ENCODE peak calls at places on chromosome X, in nine cellular contexts. E is T-cell; D is ELR; J is AG20443; Q is fibroblast of mammary gland; P is activated T-cell treated with anti-CD3 and anti-CD28 coated beads, Interleukin-2, amount 50 U/mL, for 1 hour; O is neural crest cell; N is pulmonary artery endothelial cell; U is astrocyte of the hippocampus. Y is an unnamed sample.

GRCh38 chrX:47802589-47802988 is 34.1 kb upstream of the ZNF81 start:
- DNase-seq in E (no peak), O (no peak), J (no peak), N (no peak), Q (peak), U (no peak), P (no peak), D (peak), Y (peak)

GRCh38 chrX:96752776-96753175 is 68.1 kb downstream of the DIAPH2 start:
- DNase-seq in Q (no peak), D (no peak), J (no peak), N (no peak), P (no peak), O (no peak), U (peak), E (no peak), Y (no peak)

GRCh38 chrX:124395145-124395858 is 48.9 kb downstream of the SH2D1A start:
- DNase-seq in U (no peak), N (no peak), E (no peak), D (no peak), P (no peak), Q (no peak), O (no peak), J (no peak), Y (no peak)

GRCh38 chrX:47196098-47196497 is 2.5 kb downstream of the UBA1 start:
- DNase-seq in N (no peak), O (no peak), D (no peak), J (no peak), U (no peak), Q (no peak), P (no peak), E (no peak), Y (no peak)

GRCh38 chrX:123188081-123188480 is 4.0 kb downstream of the GRIA3 start:
- DNase-seq in J (peak), Q (peak), E (no peak), O (no peak), P (no peak), U (peak), D (no peak), N (no peak), Y (no peak)

GRCh38 chrX:4675686-4676300 is 962.3 kb upstream of the PRKX start:
- DNase-seq in Q (no peak), N (no peak), J (no peak), P (no peak), U (no peak), O (no peak), E (no peak), D (no peak), Y (no peak)

GRCh38 chrX:108541286-108541685 is 101.6 kb downstream of the COL4A5 start:
- DNase-seq in P (no peak), U (no peak), Q (no peak), N (no peak), O (no peak), E (no peak), D (no peak), J (no peak), Y (no peak)

GRCh38 chrX:13092455-13092941 is 48.1 kb upstream of the FAM9C start:
- DNase-seq in E (peak), Q (no peak), J (no peak), D (no peak), O (no peak), U (no peak), N (no peak), P (peak), Y (no peak)

GRCh38 chrX:10519761-10520160 is 100.6 kb downstream of the MID1 start:
- DNase-seq in U (no peak), N (no peak), D (no peak), J (peak), P (no peak), E (no peak), O (no peak), Q (no peak), Y (no peak)

GRCh38 chrX:41468647-41469323 is 21.6 kb downstream of the NYX start:
- DNase-seq in J (no peak), Q (peak), N (no peak), O (no peak), P (no peak), E (no peak), D (no peak), U (no peak), Y (peak)

GRCh38 chrX:150449313-150449712 is 86.2 kb downstream of the MAMLD1 start:
- DNase-seq in P (no peak), D (no peak), U (no peak), N (no peak), O (no peak), E (no peak), Q (no peak), J (no peak), Y (no peak)

GRCh38 chrX:120604359-120604782 is 470 bp downstream of the MCTS1 start:
- DNase-seq in N (no peak), E (peak), D (peak), P (peak), U (no peak), J (peak), O (no peak), Q (peak), Y (peak)

GRCh38 chrX:47030339-47030738 is 47.9 kb upstream of the RGN start:
- DNase-seq in Q (peak), E (no peak), P (no peak), J (peak), D (peak), N (peak), O (peak), U (peak), Y (peak)

GRCh38 chrX:50680990-50681389 is 133.0 kb downstream of the SHROOM4 start:
- DNase-seq in N (no peak), E (no peak), O (no peak), P (no peak), Q (no peak), J (no peak), U (no peak), D (no peak), Y (no peak)

GRCh38 chrX:143648705-143649104 is 12.8 kb upstream of the SLITRK4 start:
- DNase-seq in U (no peak), D (peak), Q (no peak), N (no peak), J (no peak), P (no peak), O (peak), E (no peak), Y (peak)

GRCh38 chrX:120015145-120016067 is 62.1 kb downstream of the RHOXF2B start:
- DNase-seq in P (no peak), O (no peak), U (no peak), E (no peak), D (no peak), N (no peak), Q (no peak), J (no peak), Y (no peak)

GRCh38 chrX:65707153-65707552 is 39.7 kb downstream of the MSN start:
- DNase-seq in P (no peak), Q (no peak), D (no peak), U (no peak), O (no peak), J (no peak), N (no peak), E (no peak), Y (peak)

GRCh38 chrX:119468930-119469635 is 839 bp downstream of the SLC25A5 start:
- DNase-seq in O (peak), Q (peak), U (peak), N (peak), E (peak), J (peak), P (peak), D (peak), Y (peak)

GRCh38 chrX:14027511-14028019 is 2.1 kb downstream of the GEMIN8 start:
- DNase-seq in E (no peak), J (no peak), U (peak), Q (peak), P (no peak), D (peak), N (peak), O (no peak), Y (peak)

GRCh38 chrX:50111762-50112161 is 89.0 kb downstream of the AKAP4 start:
- DNase-seq in Q (no peak), U (no peak), J (no peak), O (no peak), P (no peak), E (no peak), N (no peak), D (no peak), Y (no peak)

GRCh38 chrX:51954592-51954991 is 61.2 kb downstream of the MAGED1 start:
- DNase-seq in E (no peak), N (no peak), J (no peak), O (no peak), P (no peak), U (no peak), Q (no peak), D (no peak), Y (no peak)

GRCh38 chrX:9144643-9145290 is 110.8 kb upstream of the FAM9B start:
- DNase-seq in E (no peak), U (no peak), O (no peak), D (no peak), N (no peak), P (no peak), J (peak), Q (peak), Y (no peak)

GRCh38 chrX:50725310-50725709 is 88.7 kb downstream of the SHROOM4 start:
- DNase-seq in U (no peak), O (no peak), Q (no peak), P (no peak), J (no peak), D (no peak), E (no peak), N (no peak), Y (no peak)

GRCh38 chrX:78024349-78025108 is 55.1 kb upstream of the PGAM4 start:
- DNase-seq in E (no peak), U (no peak), Q (peak), D (peak), O (no peak), P (peak), J (peak), N (no peak), Y (peak)

GRCh38 chrX:138756234-138756633 is 44.7 kb upstream of the FGF13 start:
- DNase-seq in O (peak), E (no peak), Q (peak), D (peak), J (peak), P (no peak), U (peak), N (no peak), Y (peak)

GRCh38 chrX:10399152-10399741 is 221.1 kb downstream of the MID1 start:
- DNase-seq in N (no peak), U (no peak), Q (peak), J (no peak), E (no peak), O (no peak), P (no peak), D (no peak), Y (no peak)

GRCh38 chrX:140923118-140923517 is 79.3 kb upstream of the SPANXB1 start:
- DNase-seq in D (no peak), O (no peak), P (no peak), Q (no peak), E (no peak), J (no peak), N (no peak), U (no peak), Y (no peak)

GRCh38 chrX:43655961-43656494 is at the start of gene MAOA:
- DNase-seq in Q (peak), O (no peak), U (peak), N (peak), E (peak), D (no peak), P (peak), J (peak), Y (no peak)

GRCh38 chrX:43175428-43175827 is 397.5 kb upstream of the PPP1R2C start:
- DNase-seq in N (no peak), P (no peak), Q (no peak), E (no peak), J (no peak), O (no peak), D (no peak), U (no peak), Y (no peak)

GRCh38 chrX:100731441-100732281 is at the start of gene SYTL4:
- DNase-seq in E (no peak), D (peak), P (no peak), N (no peak), O (peak), U (peak), Q (peak), J (peak), Y (peak)

GRCh38 chrX:125248931-125249330 is 70.7 kb upstream of the TEX13C start:
- DNase-seq in U (no peak), E (no peak), P (no peak), J (no peak), D (no peak), Q (no peak), O (no peak), N (no peak), Y (no peak)

GRCh38 chrX:103637604-103638338 is 9.0 kb downstream of the TCEAL1 start:
- DNase-seq in O (no peak), N (no peak), U (peak), E (no peak), Q (peak), P (no peak), D (peak), J (peak), Y (no peak)

GRCh38 chrX:130435937-130436336 is 34.1 kb downstream of the RBMX2 start:
- DNase-seq in P (no peak), N (no peak), D (no peak), Q (no peak), U (no peak), E (no peak), J (no peak), O (no peak), Y (no peak)

GRCh38 chrX:71111141-71111843 is at the start of gene IL2RG:
- DNase-seq in Q (no peak), U (no peak), N (no peak), O (no peak), E (peak), P (peak), D (no peak), J (no peak), Y (peak)

GRCh38 chrX:39652336-39652735 is 445.4 kb downstream of the BCOR start:
- DNase-seq in U (no peak), J (peak), N (no peak), D (peak), O (no peak), P (no peak), E (no peak), Q (peak), Y (peak)

GRCh38 chrX:19863237-19864223 is 23.9 kb downstream of the SH3KBP1 start:
- DNase-seq in P (no peak), U (peak), Q (peak), N (no peak), O (no peak), D (no peak), E (no peak), J (no peak), Y (peak)

GRCh38 chrX:77436682-77437081 is 10.5 kb upstream of the FGF16 start:
- DNase-seq in O (no peak), Q (peak), P (no peak), E (no peak), N (no peak), J (no peak), U (no peak), D (peak), Y (peak)

Y was measured in myocyte.